ENCODE peak calls at places on chromosomes 6 and 20, in four cellular contexts. R, T, U and E are unnamed samples. For H4K20me1, the result is how much of the 10 kb centered on the place peaks cover.

GRCh38 chr20:51420805-51421204 is 121.7 kb downstream of the NFATC2 start:
- DNase-seq in U (no peak), T (no peak), R (no peak), E (no peak)

GRCh38 chr6:50819906-50820589 is 1.4 kb downstream of the TFAP2B start:
- DNase-seq in U (peak), R (no peak), T (no peak), E (no peak)

GRCh38 chr6:100663219-100663863 is 198.6 kb upstream of the SIM1 start:
- DNase-seq in U (no peak), R (peak), T (peak), E (peak)

GRCh38 chr20:39036011-39036410 is 73.9 kb downstream of the DHX35 start:
- DNase-seq in U (no peak), T (peak), R (no peak), E (no peak)

GRCh38 chr6:28802417-28803336 is 121.1 kb downstream of the TRIM27 start:
- DNase-seq in R (peak), T (peak), U (peak), E (no peak)

GRCh38 chr6:161444966-161445799 is 171.3 kb upstream of the AGPAT4 start:
- DNase-seq in R (no peak), T (peak), U (no peak), E (no peak)

GRCh38 chr6:10759312-10759839 is 11.8 kb downstream of the TMEM14B start:
- DNase-seq in R (peak), U (no peak), T (peak), E (peak)

GRCh38 chr6:142953373-142954273 is 8.6 kb upstream of the HIVEP2 start:
- DNase-seq in R (no peak), T (no peak), U (no peak), E (no peak)

GRCh38 chr6:39925931-39926290 is 8.4 kb downstream of the MOCS1 start:
- DNase-seq in U (no peak), T (no peak), R (no peak), E (no peak)

GRCh38 chr20:32807706-32808105 is 12.0 kb upstream of the MAPRE1 start:
- DNase-seq in R (no peak), U (peak), T (no peak), E (no peak)

DNA sequence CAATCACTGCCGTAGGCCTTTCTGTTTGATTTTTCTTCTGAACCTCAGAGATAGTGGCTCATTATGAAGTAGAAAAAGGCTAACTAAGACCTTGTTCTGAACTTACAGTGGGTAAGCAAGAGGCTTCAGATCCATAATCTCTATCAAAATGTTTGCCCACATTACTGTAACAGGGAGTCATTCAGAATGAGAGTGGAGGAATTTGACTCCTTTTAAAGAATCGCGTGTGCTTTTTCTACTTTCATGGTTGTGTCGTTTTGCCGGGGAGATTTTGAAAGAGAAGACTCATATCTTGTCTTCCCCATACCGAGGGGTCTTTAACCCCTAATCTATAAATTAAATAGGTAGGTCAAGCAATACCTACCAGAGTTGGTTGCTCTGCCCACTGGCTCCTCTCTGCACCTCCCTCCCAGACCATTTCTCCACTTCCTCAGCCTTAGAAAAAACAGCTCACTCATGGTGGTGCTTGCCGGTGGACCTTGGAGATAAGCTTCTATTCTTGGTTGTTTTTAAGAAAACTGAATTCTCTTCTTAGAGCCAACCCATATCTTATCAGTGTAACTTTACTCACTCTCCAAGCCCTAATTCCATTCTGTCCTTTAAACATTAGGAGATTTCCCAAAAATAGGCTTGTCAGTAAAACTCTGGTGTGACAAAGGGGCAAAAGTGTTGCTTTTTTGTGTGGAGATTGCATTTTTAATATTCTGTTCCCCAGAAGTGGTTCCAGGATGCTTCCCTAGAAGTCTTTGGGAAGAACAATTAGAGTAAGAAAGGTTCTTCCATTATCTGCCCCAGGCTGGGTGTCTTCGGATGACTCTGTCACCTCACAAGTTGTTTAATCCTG is 56.6 kb downstream of the E2F3 start:
- DNase-seq in T (no peak), R (no peak), U (no peak), E (no peak)
- H4K20me1 ChIP-seq in T (under half), R (under half), U (under half), E (under half)

DNA sequence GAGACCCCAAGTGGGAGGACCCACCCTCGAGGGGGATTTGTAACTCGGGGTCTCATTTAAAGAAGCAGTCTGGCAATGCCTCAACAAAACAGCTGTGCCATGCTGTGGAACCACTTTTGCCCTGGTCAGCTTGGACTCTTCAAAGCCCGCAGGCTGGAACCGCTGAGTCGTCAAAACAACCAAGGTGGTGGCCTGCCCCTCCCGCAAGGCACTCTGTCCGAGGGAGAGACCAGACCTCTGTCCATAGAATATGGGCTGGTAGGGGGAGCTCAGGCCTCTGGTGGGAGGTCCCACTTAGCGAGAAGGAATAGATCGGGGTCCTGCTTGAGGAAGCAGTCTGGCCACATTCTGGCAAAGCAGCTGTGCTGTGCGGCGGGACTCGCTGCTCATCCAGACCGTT is 208.1 kb downstream of the BCKDHB start:
- DNase-seq in T (no peak), U (no peak), R (no peak), E (no peak)
- H4K20me1 ChIP-seq in T (under half), U (under half), R (under half), E (under half)

GRCh38 chr6:7896465-7896987 is 14.1 kb downstream of the TXNDC5 start:
- DNase-seq in R (no peak), U (no peak), T (no peak), E (no peak)
- H4K20me1 ChIP-seq in R (under half), U (under half), T (under half), E (under half)

GRCh38 chr6:116543149-116543548 is 2.3 kb downstream of the TRAPPC3L start:
- DNase-seq in T (peak), U (no peak), R (no peak), E (no peak)
- H4K20me1 ChIP-seq in T (under half), U (under half), R (under half), E (under half)

DNA sequence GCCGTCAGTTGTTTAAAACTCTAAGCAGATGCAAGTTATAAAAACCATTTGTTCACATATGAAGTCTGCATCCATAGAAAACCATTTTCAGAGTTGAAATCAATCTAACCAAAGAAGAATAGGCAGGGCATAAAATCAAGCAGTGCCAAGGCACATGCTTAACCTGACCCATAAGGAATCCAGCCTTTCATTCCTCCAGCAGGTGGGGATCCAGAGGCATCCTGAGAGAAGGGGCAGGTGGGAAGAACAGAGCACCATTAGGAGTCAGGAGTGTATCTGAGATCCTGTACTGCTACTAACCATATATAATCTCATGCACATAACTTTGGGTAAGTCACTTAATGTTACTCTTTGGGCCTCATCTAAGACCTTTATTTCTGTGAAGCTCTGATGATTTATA is 29.4 kb upstream of the FOXO3 start:
- DNase-seq in R (no peak), U (no peak), T (no peak), E (no peak)
- H4K20me1 ChIP-seq in R (under half), U (under half), T (under half), E (under half)

DNA sequence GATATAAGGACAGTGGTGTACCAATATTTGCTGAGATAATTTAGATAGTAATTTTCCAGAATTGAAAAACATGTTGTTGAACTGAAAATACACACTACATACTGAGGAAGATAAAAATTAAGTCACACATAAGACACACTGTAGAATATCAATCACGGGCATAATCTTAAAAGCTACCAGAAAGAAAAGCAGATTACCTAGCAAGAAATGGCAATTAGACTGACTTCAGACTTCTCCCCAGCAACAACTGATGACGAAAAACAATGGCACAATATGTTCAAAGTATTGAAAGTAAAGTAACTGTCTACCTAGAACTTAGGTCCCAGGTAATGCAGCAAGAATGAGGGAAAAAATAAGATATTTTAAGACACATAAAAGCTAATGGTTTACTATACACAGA is 46.5 kb downstream of the NOL7 start:
- DNase-seq in T (no peak), R (no peak), U (no peak), E (no peak)
- H4K20me1 ChIP-seq in T (under half), R (under half), U (under half), E (half or more)

GRCh38 chr6:166938704-166939103 is 17.6 kb downstream of the RNASET2 start:
- DNase-seq in U (no peak), R (no peak), T (no peak), E (no peak)
- H4K20me1 ChIP-seq in U (under half), R (under half), T (under half), E (under half)

DNA sequence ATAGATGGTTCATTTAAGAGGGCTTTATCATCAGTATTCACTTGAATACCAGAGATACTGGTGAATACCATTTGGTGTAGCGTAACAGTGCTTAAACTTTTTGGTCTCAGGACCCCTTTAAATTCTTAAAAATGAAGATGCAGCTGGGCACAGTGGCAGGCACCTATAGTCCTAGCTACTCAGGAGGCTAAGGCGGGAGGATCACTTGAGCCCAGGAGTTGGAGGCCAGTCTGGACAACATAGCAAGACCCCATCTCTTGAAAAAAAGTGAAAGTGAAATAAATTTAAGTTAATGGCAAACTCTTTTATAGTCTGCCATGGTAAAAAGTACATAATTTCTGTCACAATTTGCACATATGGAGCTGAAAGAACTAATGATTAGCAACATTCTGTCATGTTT is 39.3 kb downstream of the VAPB start:
- DNase-seq in R (no peak), T (no peak), U (no peak), E (no peak)
- H4K20me1 ChIP-seq in R (under half), T (under half), U (under half), E (under half)

GRCh38 chr6:108247965-108248536 is 12.8 kb downstream of the SNX3 start:
- DNase-seq in T (no peak), U (no peak), R (no peak), E (no peak)
- H4K20me1 ChIP-seq in T (under half), U (under half), R (under half), E (half or more)